ENCODE peak calls at places on chromosomes 5 and 9, in five cellular contexts. U, V, X, T and F are unnamed samples.

GRCh38 chr9:89805726-89806125 is 200.9 kb downstream of the GADD45G start:
- DNase-seq in X (no peak), V (no peak), T (no peak), U (no peak), F (no peak)

GRCh38 chr5:51345106-51345505 is 38.1 kb upstream of the ISL1 start:
- DNase-seq in X (no peak), T (no peak), U (no peak), V (no peak), F (no peak)

GRCh38 chr5:128093368-128093767 is 9.8 kb downstream of the SLC12A2 start:
- DNase-seq in X (no peak), U (no peak), V (no peak), T (no peak), F (no peak)

GRCh38 chr9:17906841-17907779 is 328.2 kb downstream of the SH3GL2 start:
- DNase-seq in V (no peak), U (no peak), X (peak), T (peak), F (peak)

GRCh38 chr5:51389582-51390463 is 6.6 kb downstream of the ISL1 start:
- DNase-seq in X (peak), T (no peak), U (no peak), V (no peak), F (no peak)

GRCh38 chr9:120617637-120617979 is 37.6 kb upstream of the CDK5RAP2 start:
- DNase-seq in U (no peak), T (no peak), X (no peak), V (no peak), F (no peak)

GRCh38 chr9:78714591-78714990 is 417.7 kb downstream of the PSAT1 start:
- DNase-seq in V (no peak), U (no peak), T (no peak), X (no peak), F (no peak)

GRCh38 chr9:77392328-77392727 is 215.0 kb downstream of the VPS13A start:
- DNase-seq in U (no peak), V (peak), T (no peak), X (no peak), F (no peak)

GRCh38 chr9:87128844-87129493 is 181.7 kb upstream of the GAS1 start:
- DNase-seq in U (no peak), V (no peak), X (no peak), T (no peak), F (no peak)

GRCh38 chr9:78781681-78782080 is 484.8 kb downstream of the PSAT1 start:
- DNase-seq in X (no peak), V (no peak), T (no peak), U (no peak), F (no peak)

GRCh38 chr9:133967024-133967741 is 24.9 kb downstream of the VAV2 start:
- DNase-seq in T (no peak), U (no peak), X (no peak), V (no peak), F (no peak)

GRCh38 chr9:87537625-87538024 is 40.0 kb downstream of the DAPK1 start:
- DNase-seq in X (peak), U (no peak), V (no peak), T (no peak), F (no peak)

GRCh38 chr5:107894361-107894760 is 223.6 kb upstream of the EFNA5 start:
- DNase-seq in X (no peak), V (no peak), U (no peak), T (no peak), F (no peak)

GRCh38 chr5:113112435-113112834 is 135.8 kb downstream of the DCP2 start:
- DNase-seq in X (no peak), T (no peak), V (peak), U (no peak), F (no peak)

GRCh38 chr9:137488330-137488653 is 29.2 kb upstream of the NSMF start:
- DNase-seq in U (no peak), V (no peak), T (no peak), X (no peak), F (no peak)

GRCh38 chr9:103821115-103821514 is 273.0 kb upstream of the SMC2 start:
- DNase-seq in V (no peak), X (no peak), U (no peak), T (no peak), F (no peak)

GRCh38 chr9:16413509-16414016 is 456.9 kb downstream of the BNC2 start:
- DNase-seq in U (no peak), V (peak), T (no peak), X (no peak), F (no peak)

GRCh38 chr5:133316346-133317343 is 264.8 kb downstream of the HSPA4 start:
- DNase-seq in X (peak), T (no peak), V (no peak), U (peak), F (no peak)
- TF ChIP-seq CTCF in X (no peak), T (peak), V (peak), U (peak), F (no peak)

GRCh38 chr9:91421022-91421765 is 2.4 kb downstream of the NFIL3 start:
- DNase-seq in V (no peak), T (peak), U (no peak), X (peak), F (peak)
- TF ChIP-seq CTCF in V (no peak), T (peak), U (no peak), X (peak), F (peak)

GRCh38 chr9:127450831-127451680 is at the start of the genes LRSAM1 and RPL12:
- DNase-seq in X (peak), U (peak), T (peak), V (peak), F (peak)

GRCh38 chr9:127451681-127452480 is 571 bp downstream of the LRSAM1 start:
- DNase-seq in X (peak), U (peak), V (no peak), T (peak), F (peak)

GRCh38 chr9:127455299-127455992 is 4.1 kb downstream of the LRSAM1 start:
- DNase-seq in X (no peak), T (no peak), V (no peak), U (peak), F (no peak)

GRCh38 chr9:127450170-127450830 is 906 bp downstream of the RPL12 start:
- DNase-seq in X (no peak), T (no peak), V (no peak), U (peak), F (no peak)

GRCh38 chr9:127452481-127453092 is 1.3 kb downstream of the LRSAM1 start:
- DNase-seq in V (peak), X (no peak), U (no peak), T (no peak), F (no peak)
- TF ChIP-seq CTCF in V (no peak), X (no peak), U (no peak), T (no peak), F (no peak)

DNA sequence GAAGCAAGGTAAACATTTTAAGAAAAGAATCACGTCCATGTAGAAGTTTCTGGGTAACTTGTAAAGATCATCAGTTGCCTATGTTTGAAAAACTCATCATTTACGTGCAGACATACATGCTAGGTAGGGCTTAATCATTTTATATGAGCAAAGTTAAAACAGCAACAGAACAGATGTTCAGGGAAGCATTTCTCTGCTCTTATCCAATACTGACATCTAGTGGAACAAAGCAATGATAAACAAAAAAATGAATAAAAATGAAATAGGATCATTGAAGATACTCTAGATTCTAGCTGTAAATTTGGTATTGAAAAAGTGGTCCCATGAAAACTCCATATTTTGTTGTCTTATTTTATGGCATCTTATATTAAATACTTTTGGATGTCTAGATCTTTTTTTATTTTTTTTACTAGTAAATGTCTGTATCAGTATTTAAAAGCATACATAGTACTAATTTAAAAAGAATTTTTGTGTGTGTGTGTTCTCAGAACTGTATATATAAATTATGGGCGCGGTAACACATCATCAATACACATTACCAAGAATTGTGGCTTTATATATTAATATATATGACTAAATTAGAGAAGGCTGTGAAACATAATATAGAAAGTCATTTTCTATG is 1050.2 kb downstream of the CDH12 start:
- DNase-seq in T (no peak), U (peak), V (no peak), X (no peak), F (peak)
- TF ChIP-seq CTCF in T (peak), U (peak), V (peak), X (peak), F (peak)

DNA sequence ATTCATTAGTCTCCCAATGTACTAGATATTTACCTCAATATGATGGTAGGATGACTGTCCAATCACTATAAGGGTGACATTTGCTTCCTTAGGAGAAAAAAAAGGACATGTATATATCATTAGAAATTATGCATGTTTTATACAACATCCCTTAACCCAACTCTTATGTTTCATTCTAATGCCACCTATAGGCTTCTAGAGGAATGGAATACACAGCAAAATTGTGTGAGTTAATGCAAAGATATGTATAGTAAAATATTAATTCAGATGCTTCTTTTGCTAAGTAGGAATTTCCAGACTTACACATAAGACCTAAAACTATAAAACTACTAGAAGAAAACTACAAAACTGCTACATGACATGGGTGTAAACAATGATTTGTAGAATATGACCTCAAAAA is 3.5 kb downstream of the PRXL2C start:
- DNase-seq in V (no peak), T (no peak), U (peak), X (no peak), F (no peak)
- TF ChIP-seq CTCF in V (peak), T (peak), U (peak), X (no peak), F (peak)